ENCODE peak calls at places on chromosome 10, in eight cellular contexts. One of them, this sample, is unnamed.

GRCh38 chr10:34667177-34667576 is 147.9 kb downstream of the PARD3 start:
- DNase-seq in psoas muscle: no peak
- DNase-seq in cardiac muscle cell: no peak
- DNase-seq in aorta: no peak
- DNase-seq in right cardiac atrium: no peak
- DNase-seq in tibial nerve: no peak
- DNase-seq in mesendoderm: peak; percentile 64
- DNase-seq in right atrium auricular region: no peak
- DNase-seq in this sample: no peak

GRCh38 chr10:95281206-95281605 is 9.6 kb downstream of the PDLIM1 start:
- DNase-seq in psoas muscle: no peak
- DNase-seq in cardiac muscle cell: no peak
- DNase-seq in aorta: no peak
- DNase-seq in right cardiac atrium: no peak
- DNase-seq in tibial nerve: no peak
- DNase-seq in mesendoderm: no peak
- DNase-seq in right atrium auricular region: no peak
- DNase-seq in this sample: no peak

GRCh38 chr10:103556383-103557007 is 63.0 kb downstream of the NEURL1 start:
- DNase-seq in psoas muscle: peak; percentile 40
- DNase-seq in cardiac muscle cell: no peak
- DNase-seq in aorta: no peak
- DNase-seq in right cardiac atrium: no peak
- DNase-seq in tibial nerve: no peak
- DNase-seq in mesendoderm: no peak
- DNase-seq in right atrium auricular region: no peak
- DNase-seq in this sample: no peak

GRCh38 chr10:132114953-132115520 is 49.3 kb downstream of the JAKMIP3 start:
- DNase-seq in psoas muscle: no peak
- DNase-seq in cardiac muscle cell: no peak
- DNase-seq in aorta: peak; percentile 69
- DNase-seq in right cardiac atrium: no peak
- DNase-seq in tibial nerve: no peak
- DNase-seq in mesendoderm: no peak
- DNase-seq in right atrium auricular region: no peak
- DNase-seq in this sample: no peak

GRCh38 chr10:48614481-48615383 is 9.9 kb upstream of the ARHGAP22 start:
- DNase-seq in psoas muscle: no peak
- DNase-seq in cardiac muscle cell: peak; percentile 58
- DNase-seq in aorta: no peak
- DNase-seq in right cardiac atrium: no peak
- DNase-seq in tibial nerve: no peak
- DNase-seq in mesendoderm: peak; percentile 52
- DNase-seq in right atrium auricular region: no peak
- DNase-seq in this sample: no peak

GRCh38 chr10:930415-931325 is 835 bp downstream of the LARP4B start:
- DNase-seq in psoas muscle: peak; percentile 67
- DNase-seq in cardiac muscle cell: peak; percentile 24
- DNase-seq in aorta: peak; percentile 79
- DNase-seq in right cardiac atrium: peak; percentile 64
- DNase-seq in tibial nerve: no peak
- DNase-seq in mesendoderm: peak; percentile 78
- DNase-seq in right atrium auricular region: peak; percentile 18
- DNase-seq in this sample: peak; percentile 31

GRCh38 chr10:130982802-130983201 is 328.7 kb downstream of the TCERG1L start:
- DNase-seq in psoas muscle: no peak
- DNase-seq in cardiac muscle cell: no peak
- DNase-seq in aorta: no peak
- DNase-seq in right cardiac atrium: no peak
- DNase-seq in tibial nerve: no peak
- DNase-seq in mesendoderm: no peak
- DNase-seq in right atrium auricular region: no peak
- DNase-seq in this sample: no peak

GRCh38 chr10:33368086-33368485 is 33.6 kb upstream of the NRP1 start:
- DNase-seq in psoas muscle: no peak
- DNase-seq in cardiac muscle cell: no peak
- DNase-seq in aorta: no peak
- DNase-seq in right cardiac atrium: no peak
- DNase-seq in tibial nerve: no peak
- DNase-seq in mesendoderm: no peak
- DNase-seq in right atrium auricular region: no peak
- DNase-seq in this sample: no peak

GRCh38 chr10:91683976-91684375 is 51.1 kb upstream of the PPP1R3C start:
- DNase-seq in psoas muscle: no peak
- DNase-seq in cardiac muscle cell: peak; percentile 37
- DNase-seq in aorta: no peak
- DNase-seq in right cardiac atrium: no peak
- DNase-seq in tibial nerve: no peak
- DNase-seq in mesendoderm: peak; percentile 58
- DNase-seq in right atrium auricular region: no peak
- DNase-seq in this sample: no peak

GRCh38 chr10:63466168-63466935 is 575 bp upstream of the JMJD1C start:
- DNase-seq in psoas muscle: no peak
- DNase-seq in cardiac muscle cell: peak; percentile 71
- DNase-seq in aorta: peak; percentile 79
- DNase-seq in right cardiac atrium: peak; percentile 76
- DNase-seq in tibial nerve: peak; percentile 56
- DNase-seq in mesendoderm: peak; percentile 83
- DNase-seq in right atrium auricular region: peak; percentile 69
- DNase-seq in this sample: no peak

GRCh38 chr10:22022257-22023051 is 18.9 kb upstream of the DNAJC1 start:
- DNase-seq in psoas muscle: no peak
- DNase-seq in cardiac muscle cell: peak; percentile 93
- DNase-seq in aorta: no peak
- DNase-seq in right cardiac atrium: peak; percentile 65
- DNase-seq in tibial nerve: peak; percentile 7
- DNase-seq in mesendoderm: no peak
- DNase-seq in right atrium auricular region: peak; percentile 60
- DNase-seq in this sample: peak; percentile 14

GRCh38 chr10:96890172-96890513 is 58.0 kb downstream of the LCOR start:
- DNase-seq in psoas muscle: no peak
- DNase-seq in cardiac muscle cell: no peak
- DNase-seq in aorta: no peak
- DNase-seq in right cardiac atrium: no peak
- DNase-seq in tibial nerve: no peak
- DNase-seq in mesendoderm: peak; percentile 36
- DNase-seq in right atrium auricular region: no peak
- DNase-seq in this sample: no peak

GRCh38 chr10:117762819-117763172 is 220.2 kb downstream of the EMX2 start:
- DNase-seq in psoas muscle: peak; percentile 60
- DNase-seq in cardiac muscle cell: peak; percentile 30
- DNase-seq in aorta: no peak
- DNase-seq in right cardiac atrium: no peak
- DNase-seq in tibial nerve: no peak
- DNase-seq in mesendoderm: peak; percentile 29
- DNase-seq in right atrium auricular region: peak; percentile 54
- DNase-seq in this sample: no peak

GRCh38 chr10:154348-154747 is 19.1 kb downstream of the ZMYND11 start:
- DNase-seq in psoas muscle: no peak
- DNase-seq in cardiac muscle cell: peak; percentile 21
- DNase-seq in aorta: no peak
- DNase-seq in right cardiac atrium: no peak
- DNase-seq in tibial nerve: no peak
- DNase-seq in mesendoderm: no peak
- DNase-seq in right atrium auricular region: no peak
- DNase-seq in this sample: no peak

GRCh38 chr10:4683838-4684237 is 142.2 kb upstream of the AKR1E2 start:
- DNase-seq in psoas muscle: no peak
- DNase-seq in cardiac muscle cell: no peak
- DNase-seq in aorta: no peak
- DNase-seq in right cardiac atrium: no peak
- DNase-seq in tibial nerve: no peak
- DNase-seq in mesendoderm: no peak
- DNase-seq in right atrium auricular region: no peak
- DNase-seq in this sample: no peak
- H3K27ac ChIP-seq in psoas muscle: no peak overlapping the region
- H3K27ac ChIP-seq in cardiac muscle cell: no peak overlapping the region
- H3K27ac ChIP-seq in aorta: no peak overlapping the region
- H3K27ac ChIP-seq in right cardiac atrium: no peak overlapping the region
- H3K27ac ChIP-seq in tibial nerve: no peak overlapping the region
- H3K27ac ChIP-seq in mesendoderm: no peak overlapping the region
- H3K27ac ChIP-seq in right atrium auricular region: no peak overlapping the region
- H3K27ac ChIP-seq in this sample: no peak overlapping the region

GRCh38 chr10:24974978-24975377 is 22.6 kb upstream of the PRTFDC1 start:
- DNase-seq in psoas muscle: peak; percentile 77
- DNase-seq in cardiac muscle cell: peak; percentile 97
- DNase-seq in aorta: no peak
- DNase-seq in right cardiac atrium: peak; percentile 85
- DNase-seq in tibial nerve: peak; percentile 44
- DNase-seq in mesendoderm: no peak
- DNase-seq in right atrium auricular region: no peak
- DNase-seq in this sample: peak; percentile 38
- H3K4me1 ChIP-seq in psoas muscle: no peaks in the 10 kb centered on the region
- H3K4me1 ChIP-seq in cardiac muscle cell: no peaks in the 10 kb centered on the region
- H3K4me1 ChIP-seq in aorta: no peaks in the 10 kb centered on the region
- H3K4me1 ChIP-seq in right cardiac atrium: no peaks in the 10 kb centered on the region
- H3K4me1 ChIP-seq in tibial nerve: no peaks in the 10 kb centered on the region
- H3K4me1 ChIP-seq in mesendoderm: no peaks in the 10 kb centered on the region
- H3K4me1 ChIP-seq in right atrium auricular region: no peaks in the 10 kb centered on the region
- H3K4me1 ChIP-seq in this sample: peaks cover 23% of the 10 kb centered on the region

GRCh38 chr10:5442990-5443370 is 30.6 kb downstream of the NET1 start:
- DNase-seq in psoas muscle: no peak
- DNase-seq in cardiac muscle cell: no peak
- DNase-seq in aorta: no peak
- DNase-seq in right cardiac atrium: no peak
- DNase-seq in tibial nerve: no peak
- DNase-seq in mesendoderm: no peak
- DNase-seq in right atrium auricular region: no peak
- DNase-seq in this sample: no peak
- H3K27ac ChIP-seq in psoas muscle: no peak overlapping the region
- H3K27ac ChIP-seq in cardiac muscle cell: no peak overlapping the region
- H3K27ac ChIP-seq in aorta: no peak overlapping the region
- H3K27ac ChIP-seq in right cardiac atrium: no peak overlapping the region
- H3K27ac ChIP-seq in tibial nerve: no peak overlapping the region
- H3K27ac ChIP-seq in mesendoderm: no peak overlapping the region
- H3K27ac ChIP-seq in right atrium auricular region: no peak overlapping the region
- H3K27ac ChIP-seq in this sample: no peak overlapping the region

GRCh38 chr10:101073631-101074030 is 11.8 kb downstream of the KAZALD1 start:
- DNase-seq in psoas muscle: no peak
- DNase-seq in cardiac muscle cell: no peak
- DNase-seq in aorta: no peak
- DNase-seq in right cardiac atrium: no peak
- DNase-seq in tibial nerve: no peak
- DNase-seq in mesendoderm: no peak
- DNase-seq in right atrium auricular region: no peak
- DNase-seq in this sample: no peak

GRCh38 chr10:101070098-101070497 is 8.3 kb downstream of the KAZALD1 start:
- DNase-seq in psoas muscle: no peak
- DNase-seq in cardiac muscle cell: no peak
- DNase-seq in aorta: no peak
- DNase-seq in right cardiac atrium: no peak
- DNase-seq in tibial nerve: no peak
- DNase-seq in mesendoderm: no peak
- DNase-seq in right atrium auricular region: no peak
- DNase-seq in this sample: no peak

GRCh38 chr10:101072923-101073322 is 11.1 kb downstream of the KAZALD1 start:
- DNase-seq in psoas muscle: no peak
- DNase-seq in cardiac muscle cell: no peak
- DNase-seq in aorta: no peak
- DNase-seq in right cardiac atrium: no peak
- DNase-seq in tibial nerve: no peak
- DNase-seq in mesendoderm: no peak
- DNase-seq in right atrium auricular region: no peak
- DNase-seq in this sample: no peak

GRCh38 chr10:101071266-101071884 is 9.6 kb downstream of the KAZALD1 start:
- DNase-seq in psoas muscle: no peak
- DNase-seq in cardiac muscle cell: peak; percentile 42
- DNase-seq in aorta: no peak
- DNase-seq in right cardiac atrium: peak; percentile 75
- DNase-seq in tibial nerve: peak; percentile 31
- DNase-seq in mesendoderm: no peak
- DNase-seq in right atrium auricular region: peak; percentile 77
- DNase-seq in this sample: no peak

GRCh38 chr10:101071885-101072433 is 10.2 kb downstream of the KAZALD1 start:
- DNase-seq in psoas muscle: no peak
- DNase-seq in cardiac muscle cell: no peak
- DNase-seq in aorta: no peak
- DNase-seq in right cardiac atrium: no peak
- DNase-seq in tibial nerve: no peak
- DNase-seq in mesendoderm: no peak
- DNase-seq in right atrium auricular region: no peak
- DNase-seq in this sample: no peak
- H3K4me1 ChIP-seq in psoas muscle: peaks cover 6% of the 10 kb centered on the region
- H3K4me1 ChIP-seq in cardiac muscle cell: peaks cover 14% of the 10 kb centered on the region
- H3K4me1 ChIP-seq in aorta: no peaks in the 10 kb centered on the region
- H3K4me1 ChIP-seq in right cardiac atrium: no peaks in the 10 kb centered on the region
- H3K4me1 ChIP-seq in tibial nerve: peaks cover 8% of the 10 kb centered on the region
- H3K4me1 ChIP-seq in mesendoderm: peaks cover 7% of the 10 kb centered on the region
- H3K4me1 ChIP-seq in right atrium auricular region: no peaks in the 10 kb centered on the region
- H3K4me1 ChIP-seq in this sample: peaks cover 16% of the 10 kb centered on the region

GRCh38 chr10:18308600-18308999 is 168.4 kb downstream of the CACNB2 start:
- DNase-seq in psoas muscle: no peak
- DNase-seq in cardiac muscle cell: no peak
- DNase-seq in aorta: peak; percentile 80
- DNase-seq in right cardiac atrium: peak; percentile 51
- DNase-seq in tibial nerve: no peak
- DNase-seq in mesendoderm: no peak
- DNase-seq in right atrium auricular region: no peak
- DNase-seq in this sample: peak; percentile 58
- H3K27ac ChIP-seq in psoas muscle: no peak overlapping the region
- H3K27ac ChIP-seq in cardiac muscle cell: no peak overlapping the region
- H3K27ac ChIP-seq in aorta: no peak overlapping the region
- H3K27ac ChIP-seq in right cardiac atrium: peak overlapping the region; percentile 86
- H3K27ac ChIP-seq in tibial nerve: no peak overlapping the region
- H3K27ac ChIP-seq in mesendoderm: no peak overlapping the region
- H3K27ac ChIP-seq in right atrium auricular region: peak overlapping the region; percentile 29
- H3K27ac ChIP-seq in this sample: peak overlapping the region; percentile 73

This sample was measured in heart right ventricle.